ENCODE peak calls at places on chromosome 13, in six cellular contexts. One of them, this sample, is unnamed.
A peak's percentile ranks its signal among the peaks of the same experiment; 100 is the strongest.

GRCh38 chr13:76939215-76939614 is 9.1 kb upstream of the ACOD1 start:
- DNase-seq in HCT116: no peak
- DNase-seq in GM12878: no peak
- DNase-seq in K562: no peak
- DNase-seq in H1: no peak
- DNase-seq in HepG2: no peak
- DNase-seq in this sample: no peak

GRCh38 chr13:76680112-76680511 is 206.1 kb downstream of the KCTD12 start:
- DNase-seq in HCT116: no peak
- DNase-seq in GM12878: no peak
- DNase-seq in K562: no peak
- DNase-seq in H1: no peak
- DNase-seq in HepG2: no peak
- DNase-seq in this sample: no peak

GRCh38 chr13:59247166-59247565 is 916.6 kb downstream of the DIAPH3 start:
- DNase-seq in HCT116: no peak
- DNase-seq in GM12878: no peak
- DNase-seq in K562: peak; percentile 1
- DNase-seq in H1: no peak
- DNase-seq in HepG2: no peak
- DNase-seq in this sample: no peak

GRCh38 chr13:111632906-111633305 is 312.5 kb downstream of the TEX29 start:
- DNase-seq in HCT116: no peak
- DNase-seq in GM12878: no peak
- DNase-seq in K562: no peak
- DNase-seq in H1: peak; percentile 60
- DNase-seq in HepG2: no peak
- DNase-seq in this sample: peak; percentile 59

GRCh38 chr13:58476176-58476575 is 844.6 kb downstream of the PCDH17 start:
- DNase-seq in HCT116: no peak
- DNase-seq in GM12878: no peak
- DNase-seq in K562: no peak
- DNase-seq in H1: no peak
- DNase-seq in HepG2: no peak
- DNase-seq in this sample: no peak

GRCh38 chr13:109781384-109782065 is 4.9 kb downstream of the IRS2 start:
- DNase-seq in HCT116: no peak
- DNase-seq in GM12878: no peak
- DNase-seq in K562: no peak
- DNase-seq in H1: no peak
- DNase-seq in HepG2: no peak
- DNase-seq in this sample: no peak

GRCh38 chr13:107266657-107267056 is 698.7 kb upstream of the ARGLU1 start:
- DNase-seq in HCT116: no peak
- DNase-seq in GM12878: no peak
- DNase-seq in K562: no peak
- DNase-seq in H1: no peak
- DNase-seq in HepG2: no peak
- DNase-seq in this sample: no peak

GRCh38 chr13:105497597-105497996 is 1037.9 kb downstream of the EFNB2 start:
- DNase-seq in HCT116: no peak
- DNase-seq in GM12878: no peak
- DNase-seq in K562: no peak
- DNase-seq in H1: no peak
- DNase-seq in HepG2: no peak
- DNase-seq in this sample: no peak

GRCh38 chr13:30308548-30308947 is 1.2 kb upstream of the KATNAL1 start:
- DNase-seq in HCT116: no peak
- DNase-seq in GM12878: no peak
- DNase-seq in K562: peak; percentile 88
- DNase-seq in H1: no peak
- DNase-seq in HepG2: no peak
- DNase-seq in this sample: no peak

GRCh38 chr13:86446311-86446710 is 647.1 kb upstream of the SLITRK6 start:
- DNase-seq in HCT116: no peak
- DNase-seq in GM12878: no peak
- DNase-seq in K562: no peak
- DNase-seq in H1: no peak
- DNase-seq in HepG2: no peak
- DNase-seq in this sample: peak; percentile 11

GRCh38 chr13:111555906-111556305 is 235.5 kb downstream of the TEX29 start:
- DNase-seq in HCT116: no peak
- DNase-seq in GM12878: no peak
- DNase-seq in K562: no peak
- DNase-seq in H1: no peak
- DNase-seq in HepG2: no peak
- DNase-seq in this sample: no peak

GRCh38 chr13:39665763-39666162 is 10.3 kb downstream of the COG6 start:
- DNase-seq in HCT116: no peak
- DNase-seq in GM12878: no peak
- DNase-seq in K562: no peak
- DNase-seq in H1: no peak
- DNase-seq in HepG2: no peak
- DNase-seq in this sample: no peak

GRCh38 chr13:93328943-93329342 is 102.3 kb downstream of the GPC6 start:
- DNase-seq in HCT116: no peak
- DNase-seq in GM12878: no peak
- DNase-seq in K562: no peak
- DNase-seq in H1: no peak
- DNase-seq in HepG2: peak; percentile 18
- DNase-seq in this sample: no peak

GRCh38 chr13:39587939-39588338 is 15.1 kb downstream of the LHFPL6 start:
- DNase-seq in HCT116: no peak
- DNase-seq in GM12878: no peak
- DNase-seq in K562: no peak
- DNase-seq in H1: no peak
- DNase-seq in HepG2: no peak
- DNase-seq in this sample: no peak

GRCh38 chr13:33213024-33213795 is 72.3 kb downstream of the STARD13 start:
- DNase-seq in HCT116: no peak
- DNase-seq in GM12878: no peak
- DNase-seq in K562: no peak
- DNase-seq in H1: no peak
- DNase-seq in HepG2: peak; percentile 46
- DNase-seq in this sample: no peak

GRCh38 chr13:102814025-102814607 is 15.2 kb downstream of the BIVM start:
- DNase-seq in HCT116: no peak
- DNase-seq in GM12878: no peak
- DNase-seq in K562: no peak
- DNase-seq in H1: no peak
- DNase-seq in HepG2: no peak
- DNase-seq in this sample: no peak

GRCh38 chr13:35479691-35480090 is 3.2 kb upstream of the MAB21L1 start:
- DNase-seq in HCT116: no peak
- DNase-seq in GM12878: no peak
- DNase-seq in K562: no peak
- DNase-seq in H1: no peak
- DNase-seq in HepG2: no peak
- DNase-seq in this sample: no peak

GRCh38 chr13:64078480-64078936 is 2662.9 kb upstream of the PCDH20 start:
- DNase-seq in HCT116: no peak
- DNase-seq in GM12878: no peak
- DNase-seq in K562: no peak
- DNase-seq in H1: no peak
- DNase-seq in HepG2: peak; percentile 1
- DNase-seq in this sample: no peak

GRCh38 chr13:20442798-20443381 is 82.8 kb downstream of the CRYL1 start:
- DNase-seq in HCT116: no peak
- DNase-seq in GM12878: no peak
- DNase-seq in K562: no peak
- DNase-seq in H1: no peak
- DNase-seq in HepG2: no peak
- DNase-seq in this sample: no peak

GRCh38 chr13:61695147-61695546 is 279.5 kb upstream of the PCDH20 start:
- DNase-seq in HCT116: peak; percentile 4
- DNase-seq in GM12878: no peak
- DNase-seq in K562: no peak
- DNase-seq in H1: no peak
- DNase-seq in HepG2: no peak
- DNase-seq in this sample: no peak

GRCh38 chr13:73224708-73225107 is 165.9 kb downstream of the KLF5 start:
- DNase-seq in HCT116: no peak
- DNase-seq in GM12878: no peak
- DNase-seq in K562: no peak
- DNase-seq in H1: no peak
- DNase-seq in HepG2: no peak
- DNase-seq in this sample: no peak

GRCh38 chr13:66224644-66225043 is 1005.5 kb downstream of the PCDH9 start:
- DNase-seq in HCT116: no peak
- DNase-seq in GM12878: no peak
- DNase-seq in K562: no peak
- DNase-seq in H1: no peak
- DNase-seq in HepG2: no peak
- DNase-seq in this sample: peak; percentile 52

GRCh38 chr13:33281951-33282595 is 3.5 kb downstream of the STARD13 start:
- DNase-seq in HCT116: no peak
- DNase-seq in GM12878: no peak
- DNase-seq in K562: no peak
- DNase-seq in H1: no peak
- DNase-seq in HepG2: no peak
- DNase-seq in this sample: no peak

GRCh38 chr13:30078059-30078458 is 227.6 kb upstream of the UBL3 start:
- DNase-seq in HCT116: no peak
- DNase-seq in GM12878: no peak
- DNase-seq in K562: no peak
- DNase-seq in H1: peak; percentile 24
- DNase-seq in HepG2: no peak
- DNase-seq in this sample: no peak

GRCh38 chr13:98771838-98772611 is 19.6 kb upstream of the SLC15A1 start:
- DNase-seq in HCT116: no peak
- DNase-seq in GM12878: no peak
- DNase-seq in K562: no peak
- DNase-seq in H1: no peak
- DNase-seq in HepG2: no peak
- DNase-seq in this sample: no peak

GRCh38 chr13:67224148-67224846 is 5.8 kb downstream of the PCDH9 start:
- DNase-seq in HCT116: peak; percentile 59
- DNase-seq in GM12878: no peak
- DNase-seq in K562: peak; percentile 78
- DNase-seq in H1: no peak
- DNase-seq in HepG2: peak; percentile 56
- DNase-seq in this sample: peak; percentile 27

GRCh38 chr13:77751513-77752456 is 54.3 kb downstream of the SLAIN1 start:
- DNase-seq in HCT116: peak; percentile 6
- DNase-seq in GM12878: peak; percentile 34
- DNase-seq in K562: peak; percentile 35
- DNase-seq in H1: no peak
- DNase-seq in HepG2: peak; percentile 41
- DNase-seq in this sample: peak; percentile 25

GRCh38 chr13:72062566-72062965 is 195.6 kb upstream of the DACH1 start:
- DNase-seq in HCT116: no peak
- DNase-seq in GM12878: no peak
- DNase-seq in K562: no peak
- DNase-seq in H1: peak; percentile 56
- DNase-seq in HepG2: no peak
- DNase-seq in this sample: peak; percentile 90

GRCh38 chr13:62626771-62627170 is 1211.1 kb upstream of the PCDH20 start:
- DNase-seq in HCT116: no peak
- DNase-seq in GM12878: no peak
- DNase-seq in K562: no peak
- DNase-seq in H1: peak; percentile 86
- DNase-seq in HepG2: peak; percentile 0
- DNase-seq in this sample: peak; percentile 1

GRCh38 chr13:67229438-67230242 is 496 bp downstream of the PCDH9 start:
- DNase-seq in HCT116: no peak
- DNase-seq in GM12878: no peak
- DNase-seq in K562: no peak
- DNase-seq in H1: no peak
- DNase-seq in HepG2: no peak
- DNase-seq in this sample: no peak

GRCh38 chr13:81927347-81927746 is 1586.4 kb upstream of the SPRY2 start:
- DNase-seq in HCT116: no peak
- DNase-seq in GM12878: no peak
- DNase-seq in K562: no peak
- DNase-seq in H1: no peak
- DNase-seq in HepG2: peak; percentile 5
- DNase-seq in this sample: no peak
- TF ChIP-seq ZNF274 in HCT116: no peak
- TF ChIP-seq ZNF274 in GM12878: no peak
- TF ChIP-seq ZNF274 in K562: no peak
- TF ChIP-seq ZNF274 in H1: no peak
- TF ChIP-seq ZNF274 in HepG2: no peak
- TF ChIP-seq ZNF274 in this sample: no peak

GRCh38 chr13:26280295-26280694 is 26.4 kb downstream of the CDK8 start:
- DNase-seq in HCT116: no peak
- DNase-seq in GM12878: no peak
- DNase-seq in K562: no peak
- DNase-seq in H1: no peak
- DNase-seq in HepG2: no peak
- DNase-seq in this sample: no peak
- TF ChIP-seq ZNF274 in HCT116: no peak
- TF ChIP-seq ZNF274 in GM12878: no peak
- TF ChIP-seq ZNF274 in K562: no peak
- TF ChIP-seq ZNF274 in H1: no peak
- TF ChIP-seq ZNF274 in HepG2: no peak
- TF ChIP-seq ZNF274 in this sample: no peak

GRCh38 chr13:91017031-91017668 is 330.3 kb upstream of the MIR17HG start:
- DNase-seq in HCT116: peak; percentile 34
- DNase-seq in GM12878: peak; percentile 9
- DNase-seq in K562: peak; percentile 90
- DNase-seq in H1: peak; percentile 74
- DNase-seq in HepG2: no peak
- DNase-seq in this sample: peak; percentile 8
- TF ChIP-seq ZNF274 in HCT116: no peak
- TF ChIP-seq ZNF274 in GM12878: no peak
- TF ChIP-seq ZNF274 in K562: no peak
- TF ChIP-seq ZNF274 in H1: no peak
- TF ChIP-seq ZNF274 in HepG2: no peak
- TF ChIP-seq ZNF274 in this sample: no peak

GRCh38 chr13:41345165-41345920 is 34.3 kb downstream of the NAA16 start:
- DNase-seq in HCT116: no peak
- DNase-seq in GM12878: no peak
- DNase-seq in K562: no peak
- DNase-seq in H1: no peak
- DNase-seq in HepG2: peak; percentile 10
- DNase-seq in this sample: no peak
- TF ChIP-seq ZNF274 in HCT116: no peak
- TF ChIP-seq ZNF274 in GM12878: no peak
- TF ChIP-seq ZNF274 in K562: no peak
- TF ChIP-seq ZNF274 in H1: no peak
- TF ChIP-seq ZNF274 in HepG2: no peak
- TF ChIP-seq ZNF274 in this sample: no peak

GRCh38 chr13:26679945-26680516 is 80.6 kb downstream of the GPR12 start:
- DNase-seq in HCT116: no peak
- DNase-seq in GM12878: no peak
- DNase-seq in K562: peak; percentile 2
- DNase-seq in H1: no peak
- DNase-seq in HepG2: no peak
- DNase-seq in this sample: no peak
- TF ChIP-seq ZNF274 in HCT116: no peak
- TF ChIP-seq ZNF274 in GM12878: no peak
- TF ChIP-seq ZNF274 in K562: no peak
- TF ChIP-seq ZNF274 in H1: no peak
- TF ChIP-seq ZNF274 in HepG2: no peak
- TF ChIP-seq ZNF274 in this sample: no peak

GRCh38 chr13:27789495-27790303 is 2.6 kb upstream of the GSX1 start:
- DNase-seq in HCT116: no peak
- DNase-seq in GM12878: no peak
- DNase-seq in K562: no peak
- DNase-seq in H1: peak; percentile 63
- DNase-seq in HepG2: peak; percentile 20
- DNase-seq in this sample: no peak
- TF ChIP-seq ZNF274 in HCT116: no peak
- TF ChIP-seq ZNF274 in GM12878: no peak
- TF ChIP-seq ZNF274 in K562: no peak
- TF ChIP-seq ZNF274 in H1: no peak
- TF ChIP-seq ZNF274 in HepG2: no peak
- TF ChIP-seq ZNF274 in this sample: no peak